ENCODE peak calls at places on chromosome 15, in nine cellular contexts. L is endothelial cell of umbilical vein; X is body of pancreas; M is WTC11; R is esophagus squamous epithelium; P is A549; J is fibroblast of the aortic adventitia; E is RWPE1; B is CD4-positive, alpha-beta T cell. K is an unnamed sample.

GRCh38 chr15:61184431-61184830 is 44.7 kb downstream of the RORA start:
- DNase-seq in L (no peak), X (no peak), M (no peak), R (no peak), P (no peak), J (no peak), E (no peak), B (no peak), K (no peak)

GRCh38 chr15:50227076-50227475 is 38.5 kb downstream of the HDC start:
- DNase-seq in L (no peak), X (no peak), M (no peak), R (no peak), P (no peak), J (peak), E (no peak), B (no peak), K (no peak)

GRCh38 chr15:50993598-50993997 is 85.1 kb downstream of the AP4E1 start:
- DNase-seq in L (no peak), X (no peak), M (no peak), R (no peak), P (no peak), J (no peak), E (peak), B (no peak), K (no peak)

GRCh38 chr15:99983894-99984293 is 250.7 kb upstream of the LYSMD4 start:
- DNase-seq in L (no peak), X (no peak), M (peak), R (no peak), P (no peak), J (no peak), E (no peak), B (no peak), K (no peak)

GRCh38 chr15:32908135-32908801 is 190.5 kb downstream of the GREM1 start:
- DNase-seq in L (peak), X (no peak), M (no peak), R (no peak), P (no peak), J (peak), E (no peak), B (no peak), K (no peak)

GRCh38 chr15:58471341-58471740 is 39.5 kb downstream of the LIPC start:
- DNase-seq in L (no peak), X (no peak), M (no peak), R (no peak), P (no peak), J (peak), E (no peak), B (no peak), K (no peak)

GRCh38 chr15:42611532-42611931 is 36.1 kb downstream of the STARD9 start:
- DNase-seq in L (peak), X (no peak), M (no peak), R (no peak), P (no peak), J (no peak), E (no peak), B (no peak), K (no peak)

GRCh38 chr15:25989327-25989726 is 126.2 kb upstream of the ATP10A start:
- DNase-seq in L (no peak), X (no peak), M (peak), R (no peak), P (no peak), J (no peak), E (no peak), B (no peak), K (no peak)

GRCh38 chr15:93987068-93987467 is 244.3 kb upstream of the MCTP2 start:
- DNase-seq in L (no peak), X (no peak), M (no peak), R (no peak), P (no peak), J (no peak), E (no peak), B (peak), K (no peak)

GRCh38 chr15:60627544-60627943 is 148.6 kb upstream of the ICE2 start:
- DNase-seq in L (no peak), X (no peak), M (no peak), R (no peak), P (no peak), J (no peak), E (no peak), B (no peak), K (no peak)

GRCh38 chr15:68726246-68726645 is 94.4 kb downstream of the ANP32A start:
- DNase-seq in L (no peak), X (no peak), M (no peak), R (no peak), P (no peak), J (no peak), E (no peak), B (no peak), K (peak)

GRCh38 chr15:92077353-92078080 is 224.0 kb downstream of the SLCO3A1 start:
- DNase-seq in L (peak), X (peak), M (peak), R (no peak), P (peak), J (peak), E (peak), B (peak), K (no peak)

GRCh38 chr15:51367322-51367976 is 26.0 kb downstream of the GLDN start:
- DNase-seq in L (no peak), X (no peak), M (no peak), R (no peak), P (no peak), J (peak), E (no peak), B (no peak), K (no peak)

GRCh38 chr15:39553947-39554731 is 26.7 kb upstream of the THBS1 start:
- DNase-seq in L (no peak), X (peak), M (no peak), R (no peak), P (no peak), J (no peak), E (no peak), B (no peak), K (no peak)

GRCh38 chr15:39554746-39555387 is 26.0 kb upstream of the THBS1 start:
- DNase-seq in L (no peak), X (no peak), M (no peak), R (no peak), P (no peak), J (no peak), E (no peak), B (no peak), K (no peak)

GRCh38 chr15:39555885-39556284 is 25.0 kb upstream of the THBS1 start:
- DNase-seq in L (no peak), X (no peak), M (no peak), R (no peak), P (no peak), J (peak), E (no peak), B (no peak), K (no peak)

GRCh38 chr15:39558421-39558820 is 22.5 kb upstream of the THBS1 start:
- DNase-seq in L (no peak), X (no peak), M (no peak), R (no peak), P (no peak), J (no peak), E (no peak), B (no peak), K (no peak)

DNA sequence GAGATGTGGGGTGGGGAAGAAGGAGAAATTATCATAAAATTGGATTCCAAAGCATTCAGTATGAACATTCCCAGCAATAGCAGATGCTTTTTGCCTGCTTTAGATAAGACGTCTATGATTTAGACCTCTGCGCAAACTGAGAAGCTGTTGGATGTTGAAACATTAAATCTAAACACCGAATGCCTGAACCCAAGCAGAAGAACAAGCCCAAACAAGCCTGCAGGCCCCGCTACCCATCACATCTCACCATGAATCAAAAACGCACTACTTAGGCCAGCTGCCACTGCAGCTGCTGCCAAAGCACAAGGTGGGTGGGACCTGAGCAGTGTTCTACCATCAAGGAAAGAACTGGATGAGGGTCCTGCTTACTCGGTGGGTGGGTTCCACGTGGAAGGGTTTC is 24.4 kb upstream of the THBS1 start:
- DNase-seq in L (no peak), X (no peak), M (no peak), R (no peak), P (no peak), J (no peak), E (peak), B (no peak), K (no peak)
- TF ChIP-seq CTCF in L (no peak), X (no peak), M (no peak), R (no peak), P (no peak), J (no peak), E (no peak), B (no peak), K (no peak)

DNA sequence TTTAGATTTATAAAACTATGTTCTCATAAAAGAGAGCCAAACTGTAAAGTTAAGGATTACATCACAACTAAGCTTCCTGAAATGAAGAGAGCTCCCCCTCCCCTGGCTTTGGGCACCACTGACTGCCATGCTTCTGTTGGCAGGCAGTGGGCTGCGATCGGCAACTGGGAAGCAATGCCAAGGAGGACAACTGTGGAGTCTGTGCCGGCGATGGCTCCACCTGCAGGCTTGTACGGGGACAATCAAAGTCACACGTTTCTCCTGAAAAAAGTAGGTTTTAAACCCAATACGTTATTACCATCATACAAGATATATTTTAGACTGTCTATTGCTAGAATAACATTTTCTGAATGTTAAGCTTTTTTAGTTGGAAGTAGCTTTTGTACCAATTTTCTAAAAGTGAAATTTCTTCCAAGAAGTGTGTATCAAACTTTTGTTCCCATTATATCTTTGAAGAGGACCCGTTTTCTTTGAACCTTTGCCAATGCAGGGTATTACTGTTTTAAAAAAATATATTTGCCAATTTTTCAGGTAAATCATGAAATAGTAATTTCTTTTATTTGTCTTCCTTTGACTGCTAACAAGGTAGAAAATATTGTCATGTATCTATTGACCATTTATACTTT is 184.1 kb downstream of the ADAMTSL3 start:
- DNase-seq in L (no peak), X (peak), M (peak), R (no peak), P (peak), J (no peak), E (peak), B (no peak), K (no peak)
- TF ChIP-seq CTCF in L (peak), X (peak), M (no peak), R (no peak), P (peak), J (peak), E (peak), B (no peak), K (peak)

DNA sequence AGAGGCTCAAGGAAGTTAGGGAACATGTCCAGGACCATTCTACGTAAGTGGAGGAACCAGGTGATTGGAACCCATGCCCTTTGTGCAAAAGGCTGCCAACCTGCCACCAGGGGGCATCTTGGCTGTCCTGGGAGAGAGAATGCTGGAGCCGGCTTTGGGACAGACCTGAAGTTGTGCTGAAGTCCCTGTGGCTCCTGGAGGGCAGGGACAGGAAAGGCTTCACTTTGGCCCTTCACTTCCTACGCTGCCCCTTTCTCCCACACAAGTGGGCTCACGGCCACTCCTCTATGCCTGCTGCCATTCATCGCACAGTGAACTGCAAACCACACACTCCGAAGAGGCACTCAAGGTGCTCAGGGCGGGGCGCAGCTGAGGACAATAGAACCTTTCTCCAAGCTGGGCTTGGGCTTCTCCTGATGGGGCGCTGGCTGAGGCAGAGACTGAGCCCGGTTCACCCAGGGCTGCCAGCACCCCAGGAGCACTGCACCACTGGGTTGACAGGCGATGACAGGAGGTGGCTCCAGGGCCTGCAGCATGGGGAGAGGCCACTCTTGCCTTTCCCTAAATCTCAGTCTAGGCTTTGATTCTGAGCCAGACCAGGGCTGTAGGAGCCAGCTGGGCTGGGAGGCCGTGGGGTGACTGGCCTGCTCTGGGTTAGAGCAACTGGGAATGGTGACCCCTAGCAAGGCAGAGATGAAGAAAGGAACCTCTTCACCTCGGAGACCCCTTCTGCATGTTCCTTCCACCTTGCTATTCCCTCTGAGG is 8.4 kb downstream of the SHF start:
- DNase-seq in L (no peak), X (peak), M (peak), R (no peak), P (peak), J (no peak), E (no peak), B (peak), K (no peak)
- TF ChIP-seq CTCF in L (peak), X (peak), M (peak), R (no peak), P (peak), J (peak), E (no peak), B (peak), K (peak)

GRCh38 chr15:28024889-28025250 is 74.2 kb downstream of the OCA2 start:
- DNase-seq in L (no peak), X (no peak), M (no peak), R (no peak), P (no peak), J (no peak), E (no peak), B (no peak), K (no peak)

GRCh38 chr15:28026221-28026620 is 72.9 kb downstream of the OCA2 start:
- DNase-seq in L (no peak), X (no peak), M (no peak), R (no peak), P (no peak), J (no peak), E (no peak), B (no peak), K (no peak)

GRCh38 chr15:28023933-28024888 is 74.9 kb downstream of the OCA2 start:
- DNase-seq in L (no peak), X (no peak), M (no peak), R (no peak), P (no peak), J (no peak), E (no peak), B (no peak), K (no peak)

GRCh38 chr15:28026764-28027713 is 72.1 kb downstream of the OCA2 start:
- DNase-seq in L (no peak), X (no peak), M (no peak), R (no peak), P (no peak), J (no peak), E (no peak), B (no peak), K (no peak)

GRCh38 chr15:28025413-28025812 is 73.7 kb downstream of the OCA2 start:
- DNase-seq in L (no peak), X (no peak), M (no peak), R (no peak), P (no peak), J (no peak), E (no peak), B (no peak), K (no peak)
- TF ChIP-seq CTCF in L (no peak), X (no peak), M (no peak), R (no peak), P (no peak), J (no peak), E (no peak), B (no peak), K (no peak)

GRCh38 chr15:27681038-27681437 is 418.1 kb downstream of the OCA2 start:
- DNase-seq in L (no peak), X (no peak), M (peak), R (no peak), P (no peak), J (no peak), E (no peak), B (no peak), K (no peak)
- TF ChIP-seq CTCF in L (no peak), X (no peak), M (peak), R (no peak), P (no peak), J (no peak), E (no peak), B (no peak), K (no peak)

GRCh38 chr15:74396445-74397238 is 29.2 kb upstream of the CYP11A1 start:
- DNase-seq in L (no peak), X (no peak), M (no peak), R (no peak), P (peak), J (peak), E (peak), B (no peak), K (no peak)
- TF ChIP-seq CTCF in L (no peak), X (no peak), M (no peak), R (no peak), P (no peak), J (no peak), E (no peak), B (no peak), K (no peak)

GRCh38 chr15:96028620-96029019 is 301.9 kb upstream of the NR2F2 start:
- DNase-seq in L (no peak), X (no peak), M (no peak), R (no peak), P (no peak), J (no peak), E (no peak), B (no peak), K (no peak)
- TF ChIP-seq CTCF in L (no peak), X (no peak), M (no peak), R (no peak), P (no peak), J (no peak), E (no peak), B (no peak), K (no peak)